ENCODE peak calls at places on chromosomes 11 and 22, in eight cellular contexts. S, G, D, X, W, R, V and A are unnamed samples.

GRCh38 chr22:39153220-39153860 is 860 bp upstream of the CBX7 start:
- DNase-seq in S (no peak), G (no peak), D (no peak), X (no peak), W (no peak), R (no peak), V (no peak), A (no peak)

GRCh38 chr22:21860640-21861039 is 6.8 kb downstream of the MAPK1 start:
- DNase-seq in S (no peak), G (no peak), D (no peak), X (no peak), W (no peak), R (no peak), V (no peak), A (no peak)

GRCh38 chr11:88478136-88478785 is 140.7 kb upstream of the CTSC start:
- DNase-seq in S (peak; percentile 77), G (no peak), D (no peak), X (no peak), W (no peak), R (no peak), V (no peak), A (no peak)

GRCh38 chr11:61429346-61429690 is 457 bp downstream of the CPSF7 start:
- DNase-seq in S (peak; percentile 19), G (peak; percentile 68), D (peak; percentile 47), X (peak; percentile 73), W (no peak), R (peak; percentile 49), V (peak; percentile 17), A (peak; percentile 76)

GRCh38 chr11:128790200-128790599 is 76.9 kb downstream of the KCNJ1 start:
- DNase-seq in S (no peak), G (no peak), D (no peak), X (peak; percentile 80), W (peak; percentile 94), R (peak; percentile 38), V (no peak), A (peak; percentile 86)

GRCh38 chr22:49995059-49995412 is 17.5 kb downstream of the IL17REL start:
- DNase-seq in S (no peak), G (no peak), D (no peak), X (no peak), W (no peak), R (no peak), V (no peak), A (no peak)

GRCh38 chr22:47201996-47202818 is 439.8 kb downstream of the TBC1D22A start:
- DNase-seq in S (no peak), G (no peak), D (no peak), X (no peak), W (no peak), R (no peak), V (no peak), A (no peak)

GRCh38 chr22:45972091-45972867 is 4.7 kb downstream of the WNT7B start:
- DNase-seq in S (no peak), G (no peak), D (no peak), X (no peak), W (no peak), R (no peak), V (no peak), A (no peak)